ENCODE peak calls at places on chromosomes 11 and 22, in nine cellular contexts. R is HepG2, T is Panc1, X is adrenal gland, L is small intestine, K is heart left ventricle, A is aorta, J is tibial artery, W is PC-3. Q is an unnamed sample. For H3K4me1 and H3K36me3, the result is how much of the 10 kb centered on the place peaks cover.

GRCh38 chr22:22418957-22419356 is 89.6 kb downstream of the ZNF280B start:
- DNase-seq in R (no peak), T (no peak), X (no peak), L (no peak), K (no peak), A (no peak), J (no peak), W (no peak), Q (no peak)

GRCh38 chr22:39175127-39176066 is 22.9 kb upstream of the CBX7 start:
- DNase-seq in R (no peak), T (no peak), X (no peak), L (no peak), K (no peak), A (no peak), J (no peak), W (peak), Q (peak)

GRCh38 chr22:19199479-19199878 is 20.9 kb upstream of the SLC25A1 start:
- DNase-seq in R (no peak), T (no peak), X (no peak), L (no peak), K (no peak), A (peak), J (no peak), W (no peak), Q (no peak)

GRCh38 chr22:49103314-49104052 is 724.2 kb downstream of the BRD1 start:
- DNase-seq in R (no peak), T (no peak), X (no peak), L (no peak), K (no peak), A (no peak), J (no peak), W (no peak), Q (no peak)

GRCh38 chr11:576791-577610 is 731 bp downstream of the PHRF1 start:
- DNase-seq in R (no peak), T (no peak), X (peak), L (no peak), K (no peak), A (no peak), J (no peak), W (no peak), Q (no peak)

GRCh38 chr11:76744186-76745058 is 38.7 kb upstream of the TSKU start:
- DNase-seq in R (no peak), T (no peak), X (peak), L (peak), K (no peak), A (no peak), J (peak), W (no peak), Q (peak)

GRCh38 chr11:75443043-75443442 is 10.0 kb upstream of the KLHL35 start:
- DNase-seq in R (no peak), T (no peak), X (no peak), L (no peak), K (no peak), A (no peak), J (no peak), W (no peak), Q (no peak)

GRCh38 chr11:33694346-33695050 is 6.1 kb downstream of the C11orf91 start:
- DNase-seq in R (no peak), T (no peak), X (no peak), L (no peak), K (no peak), A (no peak), J (no peak), W (no peak), Q (no peak)

GRCh38 chr11:35794850-35795249 is 132.3 kb downstream of the TRIM44 start:
- DNase-seq in R (no peak), T (no peak), X (no peak), L (no peak), K (no peak), A (no peak), J (no peak), W (peak), Q (no peak)

GRCh38 chr22:19571995-19572394 is 47.8 kb upstream of the CLDN5 start:
- DNase-seq in R (no peak), T (no peak), X (no peak), L (no peak), K (peak), A (no peak), J (no peak), W (peak), Q (no peak)

DNA sequence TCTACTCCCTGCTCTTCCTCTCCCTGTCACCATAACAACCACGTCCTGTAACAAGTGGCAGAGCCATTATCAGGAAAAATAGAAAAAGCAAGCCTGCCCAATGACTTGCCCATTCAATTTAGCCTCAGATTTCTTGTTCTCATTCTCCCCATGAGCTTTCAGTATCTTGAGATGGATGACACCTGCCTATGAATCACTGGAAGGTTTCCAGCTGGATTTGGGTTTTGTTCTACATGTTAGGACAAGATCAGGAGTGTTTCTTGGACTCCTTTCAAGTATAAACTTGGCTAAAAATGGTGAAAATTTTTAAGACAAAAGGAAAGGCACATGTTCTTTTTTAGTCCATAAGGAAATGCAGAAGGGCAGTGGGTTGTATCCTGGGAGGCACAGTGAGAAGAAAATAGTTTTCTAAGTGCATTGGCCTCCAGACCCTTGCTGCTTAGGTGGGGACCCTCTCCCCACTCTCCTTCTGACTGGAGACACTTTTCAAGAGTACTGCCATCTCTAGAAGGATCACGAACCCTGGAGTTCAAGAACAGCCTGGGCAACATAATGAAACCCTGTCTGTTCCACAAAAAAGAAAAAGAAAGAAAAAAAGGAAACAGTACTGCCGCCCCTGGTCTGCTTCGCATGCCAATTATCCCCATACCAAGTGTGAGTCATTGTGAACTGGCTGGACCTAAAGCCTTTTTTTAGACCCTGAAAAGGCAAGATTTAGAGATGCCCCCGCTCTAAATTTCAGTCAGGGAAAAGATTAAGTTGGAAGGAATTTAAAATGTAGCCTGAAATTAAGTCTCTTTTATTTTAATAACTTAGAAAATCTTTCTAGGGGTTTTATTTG is 51.0 kb downstream of the MTNR1B start:
- DNase-seq in R (no peak), T (no peak), X (peak), L (no peak), K (no peak), A (no peak), J (no peak), W (peak), Q (no peak)
- H3K4me3 ChIP-seq in R (no peak), T (no peak), X (no peak), L (no peak), K (no peak), A (no peak), J (no peak), W (peak), Q (peak)

GRCh38 chr11:128478305-128478704 is 109.1 kb downstream of the ETS1 start:
- DNase-seq in R (no peak), T (no peak), X (no peak), L (no peak), K (no peak), A (no peak), J (no peak), W (no peak), Q (no peak)
- H3K4me1 ChIP-seq in R (under half), T (under half), X (half or more), L (under half), K (half or more), A (under half), J (under half), W (under half), Q (under half)

GRCh38 chr11:46745995-46746394 is 27.0 kb downstream of the F2 start:
- DNase-seq in R (no peak), T (no peak), X (no peak), L (no peak), K (no peak), A (no peak), J (no peak), W (no peak), Q (no peak)

GRCh38 chr11:46741600-46742484 is 22.8 kb downstream of the F2 start:
- DNase-seq in R (no peak), T (no peak), X (no peak), L (no peak), K (no peak), A (peak), J (no peak), W (no peak), Q (no peak)

GRCh38 chr11:46743693-46744339 is 24.8 kb downstream of the F2 start:
- DNase-seq in R (no peak), T (no peak), X (no peak), L (no peak), K (no peak), A (peak), J (no peak), W (no peak), Q (no peak)

GRCh38 chr11:46745328-46745727 is 26.3 kb downstream of the F2 start:
- DNase-seq in R (no peak), T (no peak), X (no peak), L (no peak), K (no peak), A (no peak), J (no peak), W (no peak), Q (no peak)

GRCh38 chr11:46743043-46743442 is 24.0 kb downstream of the F2 start:
- DNase-seq in R (no peak), T (no peak), X (no peak), L (no peak), K (no peak), A (no peak), J (no peak), W (no peak), Q (no peak)
- H3K36me3 ChIP-seq in R (under half), T (under half), X (half or more), L (under half), K (half or more), A (under half), J (under half), W (under half), Q (half or more)

GRCh38 chr11:62512961-62513360 is 33.6 kb downstream of the AHNAK start:
- DNase-seq in R (no peak), T (no peak), X (no peak), L (no peak), K (no peak), A (no peak), J (no peak), W (no peak), Q (no peak)

GRCh38 chr11:62516736-62517371 is 29.8 kb downstream of the AHNAK start:
- DNase-seq in R (no peak), T (no peak), X (no peak), L (peak), K (no peak), A (no peak), J (no peak), W (no peak), Q (no peak)

GRCh38 chr11:62514151-62514550 is 32.5 kb downstream of the AHNAK start:
- DNase-seq in R (no peak), T (no peak), X (no peak), L (no peak), K (no peak), A (no peak), J (no peak), W (no peak), Q (no peak)

GRCh38 chr11:62508336-62509058 is 38.1 kb downstream of the AHNAK start:
- DNase-seq in R (peak), T (peak), X (peak), L (peak), K (peak), A (peak), J (peak), W (peak), Q (peak)

DNA sequence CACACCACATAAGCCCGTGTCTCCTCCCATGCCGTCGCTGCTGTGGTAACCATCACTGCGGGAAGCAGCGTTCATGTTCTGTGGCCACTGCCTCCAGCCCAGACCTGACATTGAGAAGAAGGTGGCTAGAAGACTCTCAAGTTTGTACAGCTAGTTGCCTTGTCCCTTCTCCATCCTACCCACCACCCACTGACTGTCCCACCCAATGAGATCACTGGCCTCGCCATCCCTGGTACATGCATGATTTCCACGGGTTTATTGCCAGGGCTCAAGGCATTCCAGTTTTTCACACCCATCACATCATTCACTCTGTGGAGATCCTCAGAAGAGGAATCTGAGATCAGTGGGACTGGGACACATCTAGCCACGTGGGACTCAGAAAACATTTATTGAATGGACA is 33.0 kb downstream of the AHNAK start:
- DNase-seq in R (no peak), T (no peak), X (no peak), L (no peak), K (no peak), A (no peak), J (no peak), W (no peak), Q (no peak)
- H3K4me3 ChIP-seq in R (no peak), T (no peak), X (no peak), L (no peak), K (no peak), A (no peak), J (no peak), W (no peak), Q (no peak)

GRCh38 chr22:46079093-46079860 is 71.0 kb upstream of the PPARA start:
- DNase-seq in R (no peak), T (no peak), X (peak), L (no peak), K (no peak), A (peak), J (no peak), W (no peak), Q (no peak)

GRCh38 chr22:46078241-46079092 is 71.9 kb upstream of the PPARA start:
- DNase-seq in R (no peak), T (no peak), X (peak), L (no peak), K (peak), A (peak), J (peak), W (peak), Q (no peak)

GRCh38 chr22:46081036-46081830 is 69.1 kb upstream of the PPARA start:
- DNase-seq in R (no peak), T (no peak), X (peak), L (no peak), K (no peak), A (peak), J (peak), W (no peak), Q (no peak)

GRCh38 chr22:46081831-46082210 is 68.5 kb upstream of the PPARA start:
- DNase-seq in R (no peak), T (no peak), X (peak), L (no peak), K (no peak), A (peak), J (peak), W (no peak), Q (no peak)

DNA sequence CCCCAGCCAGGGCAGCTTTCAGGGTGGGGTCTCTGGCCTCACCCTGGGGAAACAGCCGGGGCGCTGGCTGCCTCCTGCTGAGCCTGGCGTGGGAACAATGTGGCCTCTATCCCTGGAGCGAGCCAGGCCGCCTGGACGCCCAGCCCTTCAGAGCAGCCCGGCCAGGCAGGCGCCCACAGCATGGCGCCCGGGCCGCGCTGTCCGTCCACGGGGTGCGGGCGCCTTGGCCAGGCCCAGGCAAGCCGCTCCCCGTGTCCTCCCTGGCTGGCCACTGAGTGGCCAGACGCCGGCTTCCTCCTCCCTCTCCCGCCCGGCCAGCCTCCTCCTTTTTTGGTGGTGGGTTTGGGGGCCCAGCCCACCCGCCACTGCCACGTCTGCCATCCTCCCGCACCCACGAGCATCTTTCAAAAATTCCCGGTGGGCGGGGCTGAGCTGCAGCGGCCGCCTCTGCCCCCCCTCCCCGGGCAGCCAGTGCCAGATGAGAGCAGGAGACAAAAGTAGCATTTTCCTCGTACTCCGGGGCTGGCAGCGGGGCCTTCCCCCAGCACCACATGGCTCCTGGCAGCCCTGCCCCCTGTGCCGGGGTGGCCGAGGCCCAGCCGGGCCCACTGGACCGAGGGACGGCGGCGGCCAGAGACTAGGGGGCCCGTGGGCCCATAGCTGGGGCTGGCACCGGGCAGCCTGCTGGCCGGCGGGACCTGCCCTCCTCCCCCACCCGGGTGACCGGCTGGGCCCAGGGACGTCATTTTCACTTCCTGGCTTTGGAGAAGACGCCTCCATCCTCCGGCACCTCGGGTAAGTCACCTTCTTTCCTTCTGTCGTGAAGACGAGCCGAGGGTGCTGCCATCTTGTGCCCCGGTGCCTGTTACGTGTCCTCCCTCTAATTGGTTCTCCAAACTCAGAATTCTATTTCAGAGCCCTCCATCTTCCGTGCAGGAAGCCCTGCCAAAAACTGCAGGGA is 70.2 kb upstream of the PPARA start:
- DNase-seq in R (no peak), T (no peak), X (peak), L (no peak), K (peak), A (peak), J (peak), W (peak), Q (no peak)
- H3K4me1 ChIP-seq in R (under half), T (under half), X (half or more), L (under half), K (half or more), A (under half), J (under half), W (half or more), Q (under half)

GRCh38 chr22:23791737-23792645 is 5.2 kb downstream of the SMARCB1 start:
- DNase-seq in R (no peak), T (no peak), X (no peak), L (no peak), K (no peak), A (no peak), J (no peak), W (no peak), Q (no peak)

GRCh38 chr22:23796461-23796860 is 9.7 kb downstream of the SMARCB1 start:
- DNase-seq in R (no peak), T (no peak), X (no peak), L (no peak), K (no peak), A (no peak), J (no peak), W (no peak), Q (peak)

GRCh38 chr22:23790819-23791736 is 4.3 kb downstream of the SMARCB1 start:
- DNase-seq in R (no peak), T (no peak), X (no peak), L (no peak), K (peak), A (no peak), J (no peak), W (no peak), Q (no peak)

GRCh38 chr22:23789638-23790037 is 2.9 kb downstream of the SMARCB1 start:
- DNase-seq in R (peak), T (no peak), X (no peak), L (no peak), K (no peak), A (no peak), J (no peak), W (no peak), Q (no peak)

DNA sequence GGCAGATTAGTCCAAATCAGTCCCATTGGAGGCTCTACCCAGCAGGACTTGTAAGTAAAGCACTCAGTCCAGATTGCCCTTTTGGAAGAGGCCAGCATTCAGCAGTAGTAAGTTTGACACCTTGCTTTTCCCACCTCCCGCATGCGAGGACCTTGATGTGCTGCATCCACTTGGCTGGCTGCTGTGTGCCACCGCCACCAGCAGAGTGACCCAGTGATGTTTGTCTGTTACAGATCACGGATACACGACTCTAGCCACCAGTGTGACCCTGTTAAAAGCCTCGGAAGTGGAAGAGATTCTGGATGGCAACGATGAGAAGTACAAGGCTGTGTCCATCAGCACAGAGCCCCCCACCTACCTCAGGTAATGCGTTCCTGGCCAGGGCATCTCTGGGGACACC is 6.6 kb downstream of the SMARCB1 start:
- DNase-seq in R (no peak), T (no peak), X (no peak), L (no peak), K (no peak), A (no peak), J (no peak), W (no peak), Q (no peak)
- H3K36me3 ChIP-seq in R (under half), T (under half), X (half or more), L (under half), K (half or more), A (under half), J (under half), W (under half), Q (under half)

GRCh38 chr11:8263769-8264410 is at the start of gene LMO1:
- DNase-seq in R (peak), T (peak), X (peak), L (peak), K (peak), A (peak), J (peak), W (peak), Q (peak)

GRCh38 chr11:8262552-8263108 is 1.0 kb downstream of the LMO1 start:
- DNase-seq in R (no peak), T (no peak), X (peak), L (no peak), K (no peak), A (peak), J (peak), W (peak), Q (peak)

GRCh38 chr11:8261316-8261715 is 2.4 kb downstream of the LMO1 start:
- DNase-seq in R (no peak), T (no peak), X (no peak), L (no peak), K (no peak), A (peak), J (peak), W (no peak), Q (no peak)

GRCh38 chr11:8261921-8262551 is 1.6 kb downstream of the LMO1 start:
- DNase-seq in R (no peak), T (no peak), X (no peak), L (no peak), K (no peak), A (peak), J (peak), W (no peak), Q (no peak)

DNA sequence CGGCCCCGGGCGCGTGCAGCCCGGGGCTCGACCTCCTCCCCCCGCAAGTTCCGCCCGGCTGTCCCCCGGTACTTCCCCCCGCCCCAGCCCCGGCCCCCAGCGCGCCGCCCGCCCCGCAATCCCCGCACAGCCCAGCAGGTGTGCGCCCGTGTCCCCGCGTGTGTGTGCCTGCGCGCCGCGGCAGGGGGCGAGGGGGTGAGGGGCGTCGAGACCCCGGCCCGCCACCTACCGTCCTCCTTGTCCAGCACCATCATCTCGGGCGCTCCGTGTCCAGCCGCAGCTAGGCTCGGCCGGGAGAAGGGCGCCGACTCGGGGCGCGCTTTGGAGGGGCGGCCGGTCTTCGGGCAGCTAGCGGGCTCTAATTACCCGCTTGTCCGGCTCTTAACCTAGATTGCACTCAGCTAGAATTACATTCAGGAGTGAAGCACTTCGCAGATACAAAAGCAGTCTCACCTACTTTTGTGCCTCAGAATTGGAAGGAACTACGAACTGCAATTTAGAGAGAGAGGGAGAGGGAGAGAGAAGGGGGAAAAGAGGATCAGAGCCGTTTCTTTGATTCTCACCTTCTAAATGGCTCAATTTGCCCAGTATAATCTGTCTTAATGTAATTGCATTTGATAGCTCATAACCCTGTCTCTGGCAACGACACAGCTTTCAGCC is 439 bp downstream of the LMO1 start:
- DNase-seq in R (no peak), T (no peak), X (no peak), L (no peak), K (no peak), A (peak), J (peak), W (no peak), Q (peak)
- H3K4me3 ChIP-seq in R (no peak), T (peak), X (peak), L (peak), K (peak), A (peak), J (peak), W (peak), Q (peak)